ENCODE peak calls at places on chromosome 4, in seven cellular contexts. One of them, this sample, is unnamed.

GRCh38 chr4:156957558-156957957 is 14.0 kb downstream of the PDGFC start:
- DNase-seq in NCI-H1092 treated with DMSO at 0.1 percent for 48 hours: no peak
- DNase-seq in stimulated activated naive B cell treated with anti-CD40 and anti-IgM and Interleukin-4, amounts not matched to agents 10 μg/mL and 1 μg/mL and 100 μg/mL, for 72 hours: no peak
- DNase-seq in type B pancreatic cell: no peak
- DNase-seq in T follicular helper cell: no peak
- DNase-seq in left cardiac atrium: no peak
- DNase-seq in tibial artery: no peak
- DNase-seq in this sample: no peak

GRCh38 chr4:21763865-21764264 is 184.7 kb downstream of the KCNIP4 start:
- DNase-seq in NCI-H1092 treated with DMSO at 0.1 percent for 48 hours: no peak
- DNase-seq in stimulated activated naive B cell treated with anti-CD40 and anti-IgM and Interleukin-4, amounts not matched to agents 10 μg/mL and 1 μg/mL and 100 μg/mL, for 72 hours: no peak
- DNase-seq in type B pancreatic cell: no peak
- DNase-seq in T follicular helper cell: no peak
- DNase-seq in left cardiac atrium: no peak
- DNase-seq in tibial artery: no peak
- DNase-seq in this sample: no peak

GRCh38 chr4:1488357-1488756 is 82.1 kb upstream of the NKX1-1 start:
- DNase-seq in NCI-H1092 treated with DMSO at 0.1 percent for 48 hours: no peak
- DNase-seq in stimulated activated naive B cell treated with anti-CD40 and anti-IgM and Interleukin-4, amounts not matched to agents 10 μg/mL and 1 μg/mL and 100 μg/mL, for 72 hours: no peak
- DNase-seq in type B pancreatic cell: no peak
- DNase-seq in T follicular helper cell: no peak
- DNase-seq in left cardiac atrium: peak; percentile 7
- DNase-seq in tibial artery: peak; percentile 35
- DNase-seq in this sample: no peak

GRCh38 chr4:8828869-8829268 is 42.8 kb downstream of the HMX1 start:
- DNase-seq in NCI-H1092 treated with DMSO at 0.1 percent for 48 hours: no peak
- DNase-seq in stimulated activated naive B cell treated with anti-CD40 and anti-IgM and Interleukin-4, amounts not matched to agents 10 μg/mL and 1 μg/mL and 100 μg/mL, for 72 hours: no peak
- DNase-seq in type B pancreatic cell: no peak
- DNase-seq in T follicular helper cell: no peak
- DNase-seq in left cardiac atrium: no peak
- DNase-seq in tibial artery: no peak
- DNase-seq in this sample: peak; percentile 77

GRCh38 chr4:155679343-155679742 is 12.7 kb downstream of the GUCY1A1 start:
- DNase-seq in NCI-H1092 treated with DMSO at 0.1 percent for 48 hours: no peak
- DNase-seq in stimulated activated naive B cell treated with anti-CD40 and anti-IgM and Interleukin-4, amounts not matched to agents 10 μg/mL and 1 μg/mL and 100 μg/mL, for 72 hours: no peak
- DNase-seq in type B pancreatic cell: no peak
- DNase-seq in T follicular helper cell: no peak
- DNase-seq in left cardiac atrium: peak; percentile 37
- DNase-seq in tibial artery: peak; percentile 68
- DNase-seq in this sample: no peak

GRCh38 chr4:1469596-1470392 is 63.6 kb upstream of the NKX1-1 start:
- DNase-seq in NCI-H1092 treated with DMSO at 0.1 percent for 48 hours: no peak
- DNase-seq in stimulated activated naive B cell treated with anti-CD40 and anti-IgM and Interleukin-4, amounts not matched to agents 10 μg/mL and 1 μg/mL and 100 μg/mL, for 72 hours: no peak
- DNase-seq in type B pancreatic cell: no peak
- DNase-seq in T follicular helper cell: no peak
- DNase-seq in left cardiac atrium: peak; percentile 10
- DNase-seq in tibial artery: peak; percentile 54
- DNase-seq in this sample: no peak

GRCh38 chr4:109166586-109166985 is 135.9 kb downstream of the COL25A1 start:
- DNase-seq in NCI-H1092 treated with DMSO at 0.1 percent for 48 hours: no peak
- DNase-seq in stimulated activated naive B cell treated with anti-CD40 and anti-IgM and Interleukin-4, amounts not matched to agents 10 μg/mL and 1 μg/mL and 100 μg/mL, for 72 hours: no peak
- DNase-seq in type B pancreatic cell: no peak
- DNase-seq in T follicular helper cell: no peak
- DNase-seq in left cardiac atrium: no peak
- DNase-seq in tibial artery: no peak
- DNase-seq in this sample: no peak

GRCh38 chr4:54568184-54568583 is 89.6 kb upstream of the KIT start:
- DNase-seq in NCI-H1092 treated with DMSO at 0.1 percent for 48 hours: no peak
- DNase-seq in stimulated activated naive B cell treated with anti-CD40 and anti-IgM and Interleukin-4, amounts not matched to agents 10 μg/mL and 1 μg/mL and 100 μg/mL, for 72 hours: no peak
- DNase-seq in type B pancreatic cell: no peak
- DNase-seq in T follicular helper cell: no peak
- DNase-seq in left cardiac atrium: no peak
- DNase-seq in tibial artery: no peak
- DNase-seq in this sample: no peak

GRCh38 chr4:76341063-76341462 is 34.5 kb downstream of the STBD1 start:
- DNase-seq in NCI-H1092 treated with DMSO at 0.1 percent for 48 hours: no peak
- DNase-seq in stimulated activated naive B cell treated with anti-CD40 and anti-IgM and Interleukin-4, amounts not matched to agents 10 μg/mL and 1 μg/mL and 100 μg/mL, for 72 hours: no peak
- DNase-seq in type B pancreatic cell: no peak
- DNase-seq in T follicular helper cell: no peak
- DNase-seq in left cardiac atrium: no peak
- DNase-seq in tibial artery: no peak
- DNase-seq in this sample: no peak

GRCh38 chr4:8083086-8083825 is 75.4 kb downstream of the ABLIM2 start:
- DNase-seq in NCI-H1092 treated with DMSO at 0.1 percent for 48 hours: no peak
- DNase-seq in stimulated activated naive B cell treated with anti-CD40 and anti-IgM and Interleukin-4, amounts not matched to agents 10 μg/mL and 1 μg/mL and 100 μg/mL, for 72 hours: no peak
- DNase-seq in type B pancreatic cell: no peak
- DNase-seq in T follicular helper cell: no peak
- DNase-seq in left cardiac atrium: no peak
- DNase-seq in tibial artery: no peak
- DNase-seq in this sample: no peak

GRCh38 chr4:154559931-154560801 is 2.6 kb upstream of the FGB start:
- DNase-seq in NCI-H1092 treated with DMSO at 0.1 percent for 48 hours: no peak
- DNase-seq in stimulated activated naive B cell treated with anti-CD40 and anti-IgM and Interleukin-4, amounts not matched to agents 10 μg/mL and 1 μg/mL and 100 μg/mL, for 72 hours: no peak
- DNase-seq in type B pancreatic cell: no peak
- DNase-seq in T follicular helper cell: no peak
- DNase-seq in left cardiac atrium: no peak
- DNase-seq in tibial artery: no peak
- DNase-seq in this sample: no peak

GRCh38 chr4:148072789-148073188 is 340.9 kb downstream of the ARHGAP10 start:
- DNase-seq in NCI-H1092 treated with DMSO at 0.1 percent for 48 hours: no peak
- DNase-seq in stimulated activated naive B cell treated with anti-CD40 and anti-IgM and Interleukin-4, amounts not matched to agents 10 μg/mL and 1 μg/mL and 100 μg/mL, for 72 hours: no peak
- DNase-seq in type B pancreatic cell: no peak
- DNase-seq in T follicular helper cell: no peak
- DNase-seq in left cardiac atrium: no peak
- DNase-seq in tibial artery: no peak
- DNase-seq in this sample: no peak

GRCh38 chr4:184250795-184251679 is 33.4 kb upstream of the ENPP6 start:
- DNase-seq in NCI-H1092 treated with DMSO at 0.1 percent for 48 hours: peak; percentile 71
- DNase-seq in stimulated activated naive B cell treated with anti-CD40 and anti-IgM and Interleukin-4, amounts not matched to agents 10 μg/mL and 1 μg/mL and 100 μg/mL, for 72 hours: no peak
- DNase-seq in type B pancreatic cell: no peak
- DNase-seq in T follicular helper cell: no peak
- DNase-seq in left cardiac atrium: no peak
- DNase-seq in tibial artery: no peak
- DNase-seq in this sample: peak; percentile 64

GRCh38 chr4:105422207-105422920 is 51.5 kb downstream of the PPA2 start:
- DNase-seq in NCI-H1092 treated with DMSO at 0.1 percent for 48 hours: no peak
- DNase-seq in stimulated activated naive B cell treated with anti-CD40 and anti-IgM and Interleukin-4, amounts not matched to agents 10 μg/mL and 1 μg/mL and 100 μg/mL, for 72 hours: no peak
- DNase-seq in type B pancreatic cell: no peak
- DNase-seq in T follicular helper cell: no peak
- DNase-seq in left cardiac atrium: no peak
- DNase-seq in tibial artery: no peak
- DNase-seq in this sample: no peak

GRCh38 chr4:39970559-39971270 is 7.0 kb downstream of the PDS5A start:
- DNase-seq in NCI-H1092 treated with DMSO at 0.1 percent for 48 hours: no peak
- DNase-seq in stimulated activated naive B cell treated with anti-CD40 and anti-IgM and Interleukin-4, amounts not matched to agents 10 μg/mL and 1 μg/mL and 100 μg/mL, for 72 hours: peak; percentile 31
- DNase-seq in type B pancreatic cell: no peak
- DNase-seq in T follicular helper cell: no peak
- DNase-seq in left cardiac atrium: no peak
- DNase-seq in tibial artery: no peak
- DNase-seq in this sample: no peak

GRCh38 chr4:8438743-8439142 is 1.8 kb downstream of the ACOX3 start:
- DNase-seq in NCI-H1092 treated with DMSO at 0.1 percent for 48 hours: no peak
- DNase-seq in stimulated activated naive B cell treated with anti-CD40 and anti-IgM and Interleukin-4, amounts not matched to agents 10 μg/mL and 1 μg/mL and 100 μg/mL, for 72 hours: no peak
- DNase-seq in type B pancreatic cell: no peak
- DNase-seq in T follicular helper cell: no peak
- DNase-seq in left cardiac atrium: no peak
- DNase-seq in tibial artery: no peak
- DNase-seq in this sample: no peak